ENCODE peak calls at places on chromosome 2, in eight cellular contexts. Q is SJSA1; X is CD8-positive, alpha-beta T cell; D is GM23248; M is IMR-90; O is HCT116; U is Karpas-422; E is lower lobe of right lung. Z is an unnamed sample. For H3K4me1, the result is how much of the 10 kb centered on the place peaks cover.

GRCh38 chr2:70513751-70514150 is 39.9 kb downstream of the TGFA start:
- DNase-seq in X (no peak), E (no peak), D (no peak), Q (no peak), M (no peak), O (no peak), U (no peak), Z (no peak)

GRCh38 chr2:10377747-10378085 is 70.4 kb downstream of the ODC1 start:
- DNase-seq in M (no peak), E (no peak), O (no peak), U (no peak), Q (no peak), D (no peak), X (no peak), Z (no peak)

GRCh38 chr2:102065675-102066252 is 74.0 kb downstream of the IL1R2 start:
- DNase-seq in O (peak), E (peak), X (no peak), Q (peak), M (peak), U (no peak), D (peak), Z (no peak)

GRCh38 chr2:150477347-150477746 is 10.1 kb downstream of the RND3 start:
- DNase-seq in E (no peak), O (no peak), X (no peak), M (peak), Q (no peak), U (no peak), D (peak), Z (peak)

GRCh38 chr2:230627806-230628724 is 84.6 kb upstream of the CAB39 start:
- DNase-seq in E (no peak), U (no peak), M (peak), D (peak), X (no peak), O (no peak), Q (no peak), Z (no peak)

GRCh38 chr2:190505696-190506095 is 28.8 kb downstream of the NEMP2 start:
- DNase-seq in O (no peak), D (no peak), M (no peak), U (no peak), Q (no peak), X (no peak), E (no peak), Z (no peak)

GRCh38 chr2:204030337-204030736 is 93.8 kb downstream of the ICOS start:
- DNase-seq in X (no peak), D (no peak), U (no peak), M (no peak), Q (no peak), O (no peak), E (no peak), Z (no peak)

GRCh38 chr2:186590538-186591441 is 934 bp downstream of the ITGAV start:
- DNase-seq in E (no peak), D (peak), M (peak), Q (peak), X (no peak), U (no peak), O (no peak), Z (no peak)

GRCh38 chr2:226310081-226310625 is 489.5 kb downstream of the IRS1 start:
- DNase-seq in D (peak), E (no peak), Q (no peak), X (no peak), M (peak), O (no peak), U (no peak), Z (no peak)

GRCh38 chr2:191050640-191050987 is 36.6 kb upstream of the STAT1 start:
- DNase-seq in U (no peak), E (no peak), D (peak), X (no peak), Q (no peak), M (peak), O (no peak), Z (no peak)

GRCh38 chr2:230929381-230930148 is 4.5 kb upstream of the GPR55 start:
- DNase-seq in E (no peak), M (no peak), D (no peak), U (peak), X (no peak), O (no peak), Q (peak), Z (no peak)

GRCh38 chr2:30664761-30665358 is 142.4 kb downstream of the CAPN13 start:
- DNase-seq in E (no peak), M (peak), O (peak), Q (peak), X (no peak), D (peak), U (no peak), Z (peak)

GRCh38 chr2:70656421-70657010 is 102.9 kb upstream of the TGFA start:
- DNase-seq in E (no peak), X (no peak), M (no peak), D (no peak), O (no peak), Q (no peak), U (no peak), Z (no peak)

GRCh38 chr2:231671617-231672350 is 36.5 kb upstream of the PTMA start:
- DNase-seq in U (peak), O (no peak), M (no peak), X (no peak), D (no peak), Q (no peak), E (peak), Z (no peak)

GRCh38 chr2:60532421-60532820 is 21.0 kb downstream of the BCL11A start:
- DNase-seq in D (peak), M (no peak), X (no peak), Q (no peak), U (no peak), O (no peak), E (no peak), Z (no peak)
- H3K4me1 ChIP-seq in D (under half), M (under half), X (under half), Q (under half), U (half or more), O (under half), E (under half), Z (half or more)

GRCh38 chr2:20632446-20632990 is 18.4 kb downstream of the HS1BP3 start:
- DNase-seq in O (no peak), X (no peak), Q (no peak), D (no peak), U (no peak), E (no peak), M (no peak), Z (no peak)

GRCh38 chr2:20629581-20630291 is 21.2 kb downstream of the HS1BP3 start:
- DNase-seq in X (no peak), E (peak), M (no peak), D (no peak), O (no peak), U (no peak), Q (peak), Z (no peak)

GRCh38 chr2:20631617-20632307 is 19.1 kb downstream of the HS1BP3 start:
- DNase-seq in D (no peak), E (peak), M (no peak), X (no peak), Q (no peak), O (no peak), U (no peak), Z (no peak)

GRCh38 chr2:20629181-20629580 is 21.7 kb downstream of the HS1BP3 start:
- DNase-seq in E (no peak), U (no peak), O (no peak), D (no peak), M (no peak), Q (no peak), X (no peak), Z (no peak)

GRCh38 chr2:20630967-20631366 is 19.9 kb downstream of the HS1BP3 start:
- DNase-seq in U (no peak), Q (no peak), D (no peak), X (no peak), M (no peak), E (peak), O (no peak), Z (no peak)
- H3K4me1 ChIP-seq in U (under half), Q (under half), D (under half), X (under half), M (under half), E (under half), O (under half), Z (under half)

GRCh38 chr2:240960309-240960962 is 38.0 kb upstream of the SNED1 start:
- DNase-seq in E (peak), Q (peak), O (no peak), D (no peak), M (peak), X (no peak), U (no peak), Z (no peak)

GRCh38 chr2:240958366-240959213 is 39.8 kb upstream of the SNED1 start:
- DNase-seq in M (no peak), U (no peak), D (no peak), X (no peak), E (no peak), O (no peak), Q (peak), Z (no peak)

GRCh38 chr2:240960963-240961876 is 37.2 kb upstream of the SNED1 start:
- DNase-seq in E (no peak), U (no peak), M (no peak), D (no peak), Q (peak), X (no peak), O (no peak), Z (no peak)

GRCh38 chr2:240959214-240959940 is 39.0 kb upstream of the SNED1 start:
- DNase-seq in Q (peak), M (no peak), E (no peak), U (no peak), X (no peak), D (no peak), O (no peak), Z (no peak)

GRCh38 chr2:240959941-240960308 is 38.5 kb upstream of the SNED1 start:
- DNase-seq in D (no peak), O (no peak), E (no peak), U (no peak), Q (no peak), M (no peak), X (no peak), Z (no peak)
- H3K4me1 ChIP-seq in D (under half), O (under half), E (under half), U (under half), Q (under half), M (under half), X (under half), Z (under half)

GRCh38 chr2:64532030-64532429 is 7.9 kb downstream of the AFTPH start:
- DNase-seq in O (no peak), Q (no peak), U (no peak), M (no peak), D (no peak), E (no peak), X (no peak), Z (no peak)

GRCh38 chr2:64534363-64534762 is 10.2 kb downstream of the AFTPH start:
- DNase-seq in U (peak), X (no peak), M (no peak), E (no peak), Q (no peak), O (no peak), D (no peak), Z (no peak)

GRCh38 chr2:64535024-64535423 is 10.9 kb downstream of the AFTPH start:
- DNase-seq in X (no peak), U (no peak), Q (no peak), M (no peak), O (no peak), E (no peak), D (no peak), Z (no peak)

GRCh38 chr2:64537991-64538390 is 13.9 kb downstream of the AFTPH start:
- DNase-seq in U (no peak), Q (no peak), X (no peak), O (no peak), E (no peak), D (peak), M (peak), Z (no peak)

DNA sequence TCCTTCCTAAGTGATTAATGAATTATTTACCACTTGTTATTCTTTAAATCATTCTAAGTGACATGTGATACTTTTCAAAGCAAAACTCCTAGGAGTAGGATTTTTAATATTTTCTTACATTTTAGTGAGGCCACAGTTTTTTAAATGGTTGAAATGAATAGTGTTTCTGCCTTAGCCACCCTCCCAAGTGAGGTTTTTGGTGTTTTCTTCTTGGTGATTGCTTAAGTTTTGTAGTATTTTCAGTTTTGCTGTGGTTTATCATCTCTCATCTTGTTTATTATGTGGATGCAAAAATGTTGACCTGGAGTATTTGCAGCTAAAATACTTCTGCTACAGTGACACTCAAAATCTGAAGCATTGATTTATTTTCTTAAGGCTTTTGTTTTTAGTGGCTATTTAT is 9.8 kb downstream of the AFTPH start:
- DNase-seq in X (no peak), E (no peak), O (no peak), Q (no peak), M (no peak), U (no peak), D (no peak), Z (no peak)
- H3K4me1 ChIP-seq in X (under half), E (under half), O (under half), Q (under half), M (under half), U (half or more), D (under half), Z (under half)

GRCh38 chr2:239678666-239679296 is 278.0 kb upstream of the HDAC4 start:
- DNase-seq in M (no peak), O (no peak), D (no peak), U (no peak), E (no peak), Q (peak), X (no peak), Z (no peak)
- H3K4me1 ChIP-seq in M (under half), O (under half), D (under half), U (under half), E (under half), Q (under half), X (under half), Z (under half)

GRCh38 chr2:217052856-217053577 is 193.2 kb upstream of the TNP1 start:
- DNase-seq in M (no peak), U (no peak), O (no peak), D (no peak), E (no peak), Q (no peak), X (no peak), Z (no peak)

GRCh38 chr2:217049931-217050330 is 190.1 kb upstream of the TNP1 start:
- DNase-seq in U (no peak), Q (no peak), O (no peak), D (peak), X (no peak), E (no peak), M (no peak), Z (no peak)

GRCh38 chr2:217045725-217046475 is 186.0 kb upstream of the TNP1 start:
- DNase-seq in U (no peak), Q (peak), E (no peak), O (no peak), D (peak), M (peak), X (no peak), Z (no peak)

GRCh38 chr2:217047209-217047998 is 187.5 kb upstream of the TNP1 start:
- DNase-seq in M (peak), U (no peak), O (no peak), Q (peak), X (no peak), D (no peak), E (no peak), Z (no peak)

GRCh38 chr2:217049376-217049775 is 189.5 kb upstream of the TNP1 start:
- DNase-seq in Q (no peak), E (no peak), D (no peak), U (no peak), O (no peak), X (no peak), M (no peak), Z (no peak)
- H3K4me1 ChIP-seq in Q (half or more), E (under half), D (under half), U (under half), O (under half), X (under half), M (under half), Z (under half)

Z was measured in keratinocyte.